ENCODE peak calls at places on chromosomes 5 and 9, in five cellular contexts. L, R, G, W and K are unnamed samples.

GRCh38 chr5:1476967-1477310 is 31.7 kb upstream of the SLC6A3 start:
- DNase-seq in R (no peak), W (no peak), G (no peak), L (no peak), K (peak)

GRCh38 chr9:111949919-111950318 is 53.3 kb downstream of the UGCG start:
- DNase-seq in G (no peak), W (peak), L (no peak), R (peak), K (no peak)

GRCh38 chr5:1329111-1329579 is 15.8 kb downstream of the CLPTM1L start:
- DNase-seq in W (no peak), L (peak), G (peak), R (no peak), K (peak)

GRCh38 chr9:9912459-9912858 is 700.3 kb downstream of the PTPRD start:
- DNase-seq in L (no peak), W (no peak), G (no peak), R (no peak), K (no peak)

GRCh38 chr9:29740518-29740917 is 2167.2 kb upstream of the C9orf72 start:
- DNase-seq in R (no peak), L (no peak), W (no peak), G (no peak), K (no peak)

GRCh38 chr5:155959082-155959481 is 367.9 kb upstream of the SGCD start:
- DNase-seq in W (no peak), G (no peak), L (no peak), R (no peak), K (no peak)

GRCh38 chr9:92342825-92343488 is 17.2 kb downstream of the CENPP start:
- DNase-seq in R (peak), G (no peak), W (peak), L (no peak), K (no peak)

GRCh38 chr9:72065076-72065475 is 4.7 kb upstream of the C9orf57 start:
- DNase-seq in R (no peak), W (no peak), G (no peak), L (no peak), K (no peak)

GRCh38 chr9:134698111-134698510 is 56.5 kb downstream of the COL5A1 start:
- DNase-seq in G (no peak), L (no peak), R (no peak), W (no peak), K (no peak)

GRCh38 chr5:119274024-119274766 is 81.6 kb upstream of the TNFAIP8 start:
- DNase-seq in L (no peak), W (no peak), R (peak), G (peak), K (no peak)

GRCh38 chr9:91177081-91177480 is 184.6 kb downstream of the AUH start:
- DNase-seq in W (no peak), L (no peak), R (no peak), G (peak), K (peak)

DNA sequence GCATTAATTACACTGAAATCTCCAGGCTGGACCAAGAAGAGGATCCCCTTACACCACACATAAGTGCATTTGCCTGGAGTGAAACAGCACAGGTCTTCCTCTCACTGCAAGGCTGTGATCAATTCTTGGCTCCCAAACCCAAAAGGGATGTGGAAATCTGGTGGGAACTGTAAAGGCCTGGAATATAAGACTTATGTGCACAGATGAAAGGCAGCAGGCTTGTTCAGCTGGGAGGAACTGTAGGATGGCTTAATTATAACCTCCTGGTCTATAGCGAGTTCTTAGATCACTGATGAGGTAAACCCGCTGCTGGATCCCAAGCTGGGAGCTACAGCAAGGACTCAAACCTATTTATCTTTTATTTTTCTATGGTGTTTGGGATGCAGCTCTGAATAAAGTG is 182.9 kb upstream of the TNC start:
- DNase-seq in W (peak), L (no peak), G (no peak), R (no peak), K (no peak)
- H3K4me3 ChIP-seq in W (no peak), L (no peak), G (no peak), R (no peak), K (no peak)

DNA sequence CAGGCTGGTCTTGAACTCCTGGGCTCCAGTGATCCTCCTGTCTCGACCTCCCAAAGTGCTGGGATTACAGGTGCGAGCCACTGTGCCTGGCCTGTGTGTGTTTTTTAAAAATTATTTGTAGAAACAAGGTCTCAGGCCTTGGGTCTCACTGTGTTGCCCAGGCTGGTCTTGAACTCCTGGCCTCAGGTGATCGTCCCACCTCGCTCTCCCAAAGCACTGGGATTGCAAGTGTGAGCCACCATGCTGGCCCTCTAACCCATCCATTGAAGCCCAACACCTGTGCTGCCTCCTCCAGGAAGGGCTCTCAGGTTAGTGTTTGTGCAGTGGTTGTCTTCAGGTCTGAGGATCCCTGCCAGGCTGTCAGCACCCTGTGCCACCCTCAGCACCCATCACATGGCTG is 56.6 kb downstream of the CXXC5 start:
- DNase-seq in L (no peak), W (no peak), G (no peak), R (no peak), K (no peak)
- TF ChIP-seq CTCF in L (no peak), W (no peak), G (no peak), R (no peak), K (no peak)

GRCh38 chr5:76085286-76085579 is 2.0 kb downstream of the SV2C start:
- DNase-seq in R (no peak), G (no peak), L (no peak), W (no peak), K (no peak)

GRCh38 chr5:76082790-76083554 is at the start of gene SV2C:
- DNase-seq in W (no peak), G (peak), L (no peak), R (peak), K (no peak)

GRCh38 chr5:76086060-76086459 is 2.9 kb downstream of the SV2C start:
- DNase-seq in W (no peak), R (no peak), G (no peak), L (no peak), K (no peak)

GRCh38 chr5:76083555-76084495 is 642 bp downstream of the SV2C start:
- DNase-seq in R (no peak), L (no peak), G (no peak), W (no peak), K (no peak)

GRCh38 chr5:76084496-76085285 is 1.5 kb downstream of the SV2C start:
- DNase-seq in W (peak), L (no peak), R (no peak), G (no peak), K (no peak)
- H3K4me3 ChIP-seq in W (no peak), L (no peak), R (no peak), G (peak), K (peak)

DNA sequence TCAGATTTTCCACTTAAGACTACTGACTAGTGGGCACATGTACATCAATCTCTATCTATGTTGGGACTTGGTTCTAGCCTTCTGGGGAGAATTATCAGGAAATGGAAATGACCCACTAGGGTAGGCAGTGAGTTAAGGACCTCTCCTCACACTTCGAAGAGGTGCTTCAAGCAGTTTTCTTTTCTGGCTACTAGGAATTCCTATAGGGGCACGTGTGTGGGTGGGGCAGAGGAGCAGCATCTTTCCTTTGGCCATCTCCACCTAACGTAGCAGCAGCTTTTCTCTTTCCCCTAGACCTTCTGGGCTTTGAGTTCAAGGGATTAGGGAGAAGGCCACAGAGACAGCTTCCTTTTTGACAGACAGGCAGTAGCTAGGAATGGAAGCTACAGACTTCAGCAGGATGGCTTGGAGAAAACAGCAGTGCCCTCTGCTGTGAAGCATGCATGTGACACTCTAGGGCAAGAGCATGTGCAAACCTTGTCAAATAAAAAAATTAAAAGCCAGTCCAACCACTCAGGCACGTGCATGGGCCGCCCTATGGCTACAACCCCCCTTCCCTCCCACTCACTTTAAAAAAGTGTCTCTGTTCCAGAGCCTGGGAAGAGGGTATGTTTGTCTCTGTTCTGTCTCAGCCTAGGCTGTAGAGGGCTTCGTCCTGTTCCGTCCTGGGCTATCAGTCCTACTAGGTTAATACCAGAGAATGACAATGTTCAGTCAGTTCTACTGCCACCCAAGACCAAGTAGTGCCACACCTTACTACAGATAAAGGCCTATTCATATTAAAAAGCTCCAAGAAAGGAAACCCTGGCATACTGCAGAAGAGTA is 8.7 kb upstream of the GFRA3 start:
- DNase-seq in W (peak), R (peak), G (peak), L (no peak), K (no peak)
- TF ChIP-seq CTCF in W (peak), R (peak), G (peak), L (peak), K (peak)

GRCh38 chr5:40985501-40985900 is 76.2 kb downstream of the C7 start:
- DNase-seq in R (no peak), W (no peak), L (no peak), G (no peak), K (no peak)
- H3K4me3 ChIP-seq in R (no peak), W (no peak), L (no peak), G (no peak), K (no peak)

GRCh38 chr5:157823655-157824054 is 35.3 kb downstream of the CLINT1 start:
- DNase-seq in L (no peak), W (no peak), G (no peak), R (no peak), K (no peak)

GRCh38 chr5:157828031-157828948 is 30.7 kb downstream of the CLINT1 start:
- DNase-seq in W (peak), L (no peak), R (peak), G (no peak), K (no peak)

GRCh38 chr5:157827429-157827828 is 31.5 kb downstream of the CLINT1 start:
- DNase-seq in G (no peak), W (peak), R (peak), L (no peak), K (no peak)

DNA sequence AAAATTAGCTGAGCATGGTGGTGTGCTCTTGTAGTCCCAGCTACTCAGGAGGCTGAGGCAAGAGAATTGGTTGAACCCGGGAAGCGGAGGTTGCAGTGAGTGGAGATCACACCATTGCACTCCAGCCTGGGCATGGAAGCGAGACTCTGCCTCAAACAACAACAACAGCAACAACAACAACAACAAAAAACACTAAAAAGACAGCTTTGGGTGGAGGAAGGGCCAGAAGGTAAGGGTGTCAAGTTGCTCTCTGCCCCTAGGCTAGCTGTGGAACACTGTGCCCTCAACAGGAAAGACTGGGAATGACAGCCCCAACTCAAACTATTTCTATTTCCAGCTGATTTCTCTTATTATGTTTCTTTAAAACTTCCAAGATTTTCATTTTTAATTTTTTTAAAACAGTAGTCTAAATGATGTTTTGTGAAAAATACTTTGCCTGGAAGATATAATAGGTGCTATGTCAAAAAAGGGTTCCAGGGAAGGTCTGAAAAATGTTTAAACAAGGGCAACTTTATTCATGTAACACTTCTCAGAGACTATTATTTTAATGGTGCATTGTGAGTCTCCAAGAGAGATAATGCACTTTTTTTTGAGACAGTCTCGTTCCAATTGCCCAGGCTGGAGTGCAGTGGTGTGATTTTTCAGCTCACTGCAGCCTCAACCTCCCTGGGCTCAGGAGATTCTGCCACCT is 29.9 kb downstream of the CLINT1 start:
- DNase-seq in W (no peak), L (no peak), R (no peak), G (no peak), K (no peak)
- TF ChIP-seq CTCF in W (peak), L (no peak), R (peak), G (peak), K (no peak)